ENCODE peak calls at places on chromosomes 16 and 17, in ten cellular contexts. U is mucosa of descending colon, L is NCI-H460, S is fibroblast of villous mesenchyme, X is fibroblast of mammary gland, T is dorsolateral prefrontal cortex, Y is A549, M is amniotic stem cell, I is ecto neural progenitor cell, N is iris pigment epithelial cell. R is an unnamed sample.

GRCh38 chr16:21565816-21566669 is 33.3 kb upstream of the METTL9 start:
- DNase-seq in T (no peak), X (no peak), I (no peak), S (no peak), U (no peak), M (no peak), Y (no peak), N (peak; percentile 18), L (no peak), R (no peak)

GRCh38 chr16:77353587-77354263 is 81.1 kb downstream of the ADAMTS18 start:
- DNase-seq in U (no peak), I (no peak), T (no peak), M (no peak), Y (no peak), N (no peak), S (no peak), L (no peak), X (no peak), R (no peak)

GRCh38 chr17:30821751-30822723 is 2.5 kb downstream of the CRLF3 start:
- DNase-seq in X (no peak), L (no peak), N (no peak), S (no peak), T (no peak), I (no peak), M (no peak), Y (no peak), U (peak; percentile 38), R (peak; percentile 52)

GRCh38 chr17:81961087-81961514 is at the start of gene NOTUM:
- DNase-seq in M (no peak), T (no peak), L (no peak), X (no peak), I (peak; percentile 82), U (no peak), Y (peak; percentile 62), S (peak; percentile 26), N (no peak), R (peak; percentile 36)

GRCh38 chr16:85402910-85403692 is 210.0 kb upstream of the GSE1 start:
- DNase-seq in I (no peak), M (no peak), S (peak; percentile 82), U (peak; percentile 5), L (no peak), Y (no peak), N (peak; percentile 68), X (peak; percentile 48), T (peak; percentile 2), R (peak; percentile 29)

GRCh38 chr17:42792545-42792944 is 6.0 kb downstream of the COA3 start:
- DNase-seq in M (no peak), X (no peak), T (no peak), L (no peak), S (no peak), I (no peak), U (no peak), Y (no peak), N (no peak), R (no peak)

GRCh38 chr16:84511180-84511800 is 6.8 kb upstream of the MEAK7 start:
- DNase-seq in L (peak; percentile 46), U (peak; percentile 88), Y (peak; percentile 76), I (peak; percentile 87), N (peak; percentile 83), X (peak; percentile 88), S (peak; percentile 86), T (peak; percentile 88), M (peak; percentile 64), R (peak; percentile 79)

GRCh38 chr17:83173180-83173996 is 94.0 kb downstream of the METRNL start:
- DNase-seq in T (no peak), U (no peak), I (peak; percentile 36), N (no peak), X (no peak), Y (no peak), L (no peak), M (no peak), S (no peak), R (no peak)

GRCh38 chr17:76080934-76081287 is 1.9 kb downstream of the ZACN start:
- DNase-seq in S (no peak), I (no peak), Y (no peak), L (no peak), N (no peak), X (no peak), M (no peak), T (no peak), U (no peak), R (no peak)

GRCh38 chr17:73240561-73240960 is 21.1 kb downstream of the CPSF4L start:
- DNase-seq in S (no peak), Y (no peak), I (no peak), M (no peak), T (no peak), L (no peak), N (no peak), U (no peak), X (no peak), R (no peak)

GRCh38 chr16:62035115-62036092 is 834 bp downstream of the CDH8 start:
- DNase-seq in U (no peak), S (no peak), X (no peak), L (no peak), T (no peak), Y (no peak), M (no peak), I (peak; percentile 85), N (no peak), R (peak; percentile 56)

GRCh38 chr17:28159924-28160323 is 117.4 kb downstream of the NLK start:
- DNase-seq in L (no peak), T (no peak), Y (no peak), I (no peak), S (no peak), U (no peak), M (no peak), X (no peak), N (no peak), R (no peak)

GRCh38 chr17:56785396-56785795 is 48.3 kb downstream of the C17orf67 start:
- DNase-seq in M (no peak), N (peak; percentile 40), X (peak; percentile 51), T (peak; percentile 9), Y (no peak), U (no peak), S (peak; percentile 46), I (no peak), L (no peak), R (peak; percentile 65)

GRCh38 chr16:27311897-27312303 is 1.9 kb upstream of the IL4R start:
- DNase-seq in L (no peak), I (no peak), M (no peak), N (no peak), T (no peak), Y (no peak), U (no peak), S (no peak), X (no peak), R (no peak)

GRCh38 chr17:58501451-58501850 is 13.0 kb downstream of the MTMR4 start:
- DNase-seq in I (no peak), L (no peak), U (no peak), X (no peak), Y (no peak), T (no peak), M (no peak), S (no peak), N (no peak), R (no peak)

GRCh38 chr17:14482715-14483114 is 181.8 kb downstream of the HS3ST3B1 start:
- DNase-seq in Y (no peak), S (no peak), T (no peak), X (no peak), N (no peak), L (no peak), I (no peak), U (no peak), M (no peak), R (no peak)

GRCh38 chr16:1188781-1189189 is 35.9 kb downstream of the CACNA1H start:
- DNase-seq in U (peak; percentile 58), S (peak; percentile 29), L (peak; percentile 58), M (no peak), X (peak; percentile 18), T (no peak), I (peak; percentile 84), Y (no peak), N (peak; percentile 31), R (peak; percentile 63)

GRCh38 chr16:31141489-31142108 is 6.1 kb upstream of the PRSS8 start:
- DNase-seq in X (peak; percentile 68), S (no peak), N (no peak), T (no peak), I (peak; percentile 67), L (no peak), M (peak; percentile 68), U (peak; percentile 35), Y (no peak), R (no peak)

GRCh38 chr17:80367510-80367909 is 47.5 kb upstream of the ENDOV start:
- DNase-seq in Y (no peak), L (no peak), S (no peak), T (no peak), N (no peak), I (no peak), X (no peak), U (no peak), M (no peak), R (no peak)

GRCh38 chr17:77794846-77795245 is 163.7 kb upstream of the TNRC6C start:
- DNase-seq in I (no peak), N (no peak), S (no peak), X (no peak), L (no peak), Y (no peak), U (no peak), T (no peak), M (no peak), R (no peak)

GRCh38 chr17:8755590-8756255 is 2.6 kb downstream of the SPDYE4 start:
- DNase-seq in X (no peak), M (no peak), Y (no peak), L (no peak), I (no peak), S (no peak), U (no peak), N (no peak), T (no peak), R (no peak)